ENCODE peak calls at places on chromosomes 5 and 9, in eight cellular contexts. I, B, V, F, N, W, Y and T are unnamed samples.

GRCh38 chr9:135516132-135516860 is 4.9 kb upstream of the LCN1 start:
- DNase-seq in I (no peak), B (no peak), V (no peak), F (no peak), N (no peak), W (no peak), Y (no peak), T (no peak)

GRCh38 chr5:73615085-73615484 is 10.9 kb upstream of the ARHGEF28 start:
- DNase-seq in I (no peak), B (no peak), V (no peak), F (no peak), N (no peak), W (no peak), Y (no peak), T (no peak)

GRCh38 chr5:82396871-82397514 is 118.8 kb upstream of the RPS23 start:
- DNase-seq in I (no peak), B (peak; percentile 99), V (peak; percentile 72), F (peak; percentile 73), N (peak; percentile 100), W (no peak), Y (peak; percentile 53), T (no peak)

GRCh38 chr5:89289604-89290003 is 406.6 kb upstream of the MEF2C start:
- DNase-seq in I (no peak), B (no peak), V (no peak), F (no peak), N (peak; percentile 74), W (no peak), Y (no peak), T (no peak)

GRCh38 chr9:131019387-131020239 is 10.6 kb downstream of the LAMC3 start:
- DNase-seq in I (no peak), B (peak; percentile 70), V (no peak), F (peak; percentile 59), N (no peak), W (no peak), Y (peak; percentile 26), T (no peak)

GRCh38 chr9:135039916-135040645 is 47.4 kb upstream of the OLFM1 start:
- DNase-seq in I (no peak), B (no peak), V (no peak), F (peak; percentile 11), N (no peak), W (no peak), Y (peak; percentile 13), T (no peak)

GRCh38 chr5:130541617-130542221 is 623.3 kb downstream of the HINT1 start:
- DNase-seq in I (no peak), B (no peak), V (no peak), F (no peak), N (no peak), W (no peak), Y (no peak), T (no peak)

GRCh38 chr9:129164246-129164930 is 13.7 kb downstream of the IER5L start:
- DNase-seq in I (no peak), B (no peak), V (no peak), F (peak; percentile 74), N (no peak), W (no peak), Y (no peak), T (no peak)

GRCh38 chr9:116144038-116144437 is 9.6 kb upstream of the PAPPA start:
- DNase-seq in I (no peak), B (no peak), V (no peak), F (no peak), N (peak; percentile 54), W (no peak), Y (no peak), T (no peak)

GRCh38 chr9:3125602-3126392 is 281.9 kb upstream of the PUM3 start:
- DNase-seq in I (no peak), B (no peak), V (no peak), F (no peak), N (no peak), W (no peak), Y (no peak), T (no peak)

GRCh38 chr5:173743641-173744343 is 127.3 kb upstream of the BOD1 start:
- DNase-seq in I (no peak), B (no peak), V (no peak), F (no peak), N (no peak), W (peak; percentile 57), Y (no peak), T (no peak)

GRCh38 chr9:123584202-123585176 is 228.5 kb downstream of the CRB2 start:
- DNase-seq in I (no peak), B (no peak), V (no peak), F (no peak), N (no peak), W (no peak), Y (peak; percentile 9), T (no peak)

GRCh38 chr9:96500696-96501660 is 51.0 kb downstream of the HABP4 start:
- DNase-seq in I (no peak), B (no peak), V (no peak), F (no peak), N (peak; percentile 81), W (no peak), Y (no peak), T (no peak)

GRCh38 chr5:96219580-96220281 is 213.3 kb downstream of the PCSK1 start:
- DNase-seq in I (no peak), B (peak; percentile 75), V (no peak), F (no peak), N (peak; percentile 85), W (no peak), Y (no peak), T (no peak)

GRCh38 chr5:7321724-7322123 is 74.2 kb upstream of the ADCY2 start:
- DNase-seq in I (no peak), B (peak; percentile 87), V (no peak), F (no peak), N (peak; percentile 99), W (no peak), Y (no peak), T (no peak)

GRCh38 chr5:148849461-148849860 is 23.1 kb downstream of the ADRB2 start:
- DNase-seq in I (no peak), B (no peak), V (no peak), F (no peak), N (no peak), W (no peak), Y (no peak), T (no peak)

GRCh38 chr9:69573666-69574456 is 98.3 kb downstream of the APBA1 start:
- DNase-seq in I (no peak), B (peak; percentile 41), V (no peak), F (no peak), N (peak; percentile 10), W (no peak), Y (no peak), T (no peak)

GRCh38 chr9:92508018-92508417 is 25.7 kb upstream of the ASPN start:
- DNase-seq in I (no peak), B (no peak), V (peak; percentile 22), F (no peak), N (no peak), W (no peak), Y (no peak), T (peak; percentile 24)

GRCh38 chr9:97527626-97528528 is 26.4 kb downstream of the TMOD1 start:
- DNase-seq in I (no peak), B (no peak), V (no peak), F (no peak), N (no peak), W (no peak), Y (peak; percentile 68), T (no peak)

GRCh38 chr5:2017540-2018389 is 135.0 kb upstream of the IRX4 start:
- DNase-seq in I (no peak), B (no peak), V (no peak), F (peak; percentile 50), N (no peak), W (peak; percentile 71), Y (no peak), T (no peak)

GRCh38 chr5:10111575-10111974 is 138.1 kb downstream of the ATPSCKMT start:
- DNase-seq in I (no peak), B (peak; percentile 33), V (no peak), F (peak; percentile 24), N (peak; percentile 51), W (peak; percentile 45), Y (peak; percentile 10), T (peak; percentile 46)

GRCh38 chr9:72586388-72587160 is 65.2 kb downstream of the TMC1 start:
- DNase-seq in I (no peak), B (peak; percentile 84), V (no peak), F (no peak), N (peak; percentile 79), W (no peak), Y (no peak), T (no peak)

GRCh38 chr5:158701406-158702177 is 398.1 kb downstream of the EBF1 start:
- DNase-seq in I (no peak), B (peak; percentile 85), V (no peak), F (no peak), N (peak; percentile 36), W (no peak), Y (no peak), T (no peak)

GRCh38 chr9:132350861-132351315 is 3.9 kb downstream of the SETX start:
- DNase-seq in I (no peak), B (no peak), V (no peak), F (no peak), N (no peak), W (peak; percentile 74), Y (no peak), T (no peak)

GRCh38 chr9:129555512-129556203 is 65.2 kb downstream of the C9orf50 start:
- DNase-seq in I (no peak), B (no peak), V (no peak), F (no peak), N (no peak), W (no peak), Y (no peak), T (no peak)

DNA sequence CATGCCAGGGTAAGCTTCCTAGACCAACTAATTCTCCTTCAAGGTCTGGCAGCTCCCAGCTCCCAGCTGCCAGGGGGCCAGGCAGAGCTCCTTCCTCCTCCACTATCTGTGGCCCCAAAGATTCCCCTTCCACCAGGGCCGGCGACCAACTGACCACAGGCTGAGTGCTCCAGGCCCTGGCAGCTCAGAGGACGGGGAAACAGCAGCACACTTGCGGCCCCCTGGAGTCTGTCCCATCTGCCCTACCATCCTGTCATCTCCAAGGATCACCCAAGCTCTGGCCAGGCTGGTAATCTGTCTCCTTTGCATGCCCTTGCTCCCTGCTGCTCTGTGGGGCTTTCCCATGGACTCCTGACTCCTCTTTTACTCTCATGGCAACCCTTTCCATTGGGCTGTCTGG is 31.2 kb upstream of the BASP1 start:
- DNase-seq in I (no peak), B (no peak), V (no peak), F (no peak), N (no peak), W (no peak), Y (no peak), T (no peak)
- TF ChIP-seq CTCF in I (no peak), B (no peak), V (no peak), F (no peak), N (no peak), W (no peak), Y (no peak), T (no peak)

GRCh38 chr5:113092683-113093082 is 116.1 kb downstream of the DCP2 start:
- DNase-seq in I (no peak), B (no peak), V (no peak), F (no peak), N (no peak), W (no peak), Y (no peak), T (peak; percentile 39)
- TF ChIP-seq CTCF in I (no peak), B (no peak), V (no peak), F (no peak), N (no peak), W (no peak), Y (no peak), T (no peak)

GRCh38 chr9:137237759-137238726 is 3.0 kb upstream of the TUBB4B start:
- DNase-seq in I (no peak), B (no peak), V (no peak), F (peak; percentile 82), N (no peak), W (no peak), Y (no peak), T (peak; percentile 59)
- TF ChIP-seq CTCF in I (no peak), B (no peak), V (no peak), F (no peak), N (no peak), W (no peak), Y (no peak), T (no peak)

GRCh38 chr9:89748020-89748670 is 143.3 kb downstream of the GADD45G start:
- DNase-seq in I (no peak), B (no peak), V (no peak), F (no peak), N (no peak), W (no peak), Y (no peak), T (no peak)
- TF ChIP-seq CTCF in I (no peak), B (no peak), V (no peak), F (no peak), N (no peak), W (no peak), Y (no peak), T (no peak)